ENCODE peak calls at places on chromosomes 4 and X, in six cellular contexts. One of them, this sample, is unnamed. For H3K4me1, the result is how much of the 10 kb centered on the place peaks cover.

GRCh38 chr4:102675142-102675541 is 85.6 kb downstream of the MANBA start:
- DNase-seq in neural progenitor cell: no peak
- DNase-seq in cardiac muscle cell: peak
- DNase-seq in pancreas: no peak
- DNase-seq in hepatocyte: peak
- DNase-seq in upper lobe of right lung: no peak
- DNase-seq in this sample: no peak

GRCh38 chr4:76979236-76979635 is 29.7 kb downstream of the SEPTIN11 start:
- DNase-seq in neural progenitor cell: no peak
- DNase-seq in cardiac muscle cell: no peak
- DNase-seq in pancreas: no peak
- DNase-seq in hepatocyte: no peak
- DNase-seq in upper lobe of right lung: no peak
- DNase-seq in this sample: no peak

GRCh38 chrX:107818900-107819521 is 6.7 kb upstream of the MID2 start:
- DNase-seq in neural progenitor cell: peak
- DNase-seq in cardiac muscle cell: no peak
- DNase-seq in pancreas: no peak
- DNase-seq in hepatocyte: no peak
- DNase-seq in upper lobe of right lung: no peak
- DNase-seq in this sample: no peak

GRCh38 chr4:125313497-125313896 is 1.3 kb upstream of the FAT4 start:
- DNase-seq in neural progenitor cell: peak
- DNase-seq in cardiac muscle cell: peak
- DNase-seq in pancreas: no peak
- DNase-seq in hepatocyte: peak
- DNase-seq in upper lobe of right lung: no peak
- DNase-seq in this sample: peak

GRCh38 chr4:80321776-80322175 is 13.8 kb upstream of the CFAP299 start:
- DNase-seq in neural progenitor cell: no peak
- DNase-seq in cardiac muscle cell: no peak
- DNase-seq in pancreas: no peak
- DNase-seq in hepatocyte: no peak
- DNase-seq in upper lobe of right lung: no peak
- DNase-seq in this sample: peak

GRCh38 chrX:68829594-68830485 is 1.0 kb downstream of the EFNB1 start:
- DNase-seq in neural progenitor cell: peak
- DNase-seq in cardiac muscle cell: peak
- DNase-seq in pancreas: no peak
- DNase-seq in hepatocyte: peak
- DNase-seq in upper lobe of right lung: no peak
- DNase-seq in this sample: peak

GRCh38 chrX:43661521-43662240 is 5.6 kb downstream of the MAOA start:
- DNase-seq in neural progenitor cell: no peak
- DNase-seq in cardiac muscle cell: no peak
- DNase-seq in pancreas: no peak
- DNase-seq in hepatocyte: no peak
- DNase-seq in upper lobe of right lung: no peak
- DNase-seq in this sample: no peak

GRCh38 chr4:176443117-176443516 is 123.4 kb downstream of the SPCS3 start:
- DNase-seq in neural progenitor cell: no peak
- DNase-seq in cardiac muscle cell: no peak
- DNase-seq in pancreas: no peak
- DNase-seq in hepatocyte: no peak
- DNase-seq in upper lobe of right lung: no peak
- DNase-seq in this sample: no peak

GRCh38 chrX:15956684-15957083 is 102.1 kb upstream of the AP1S2 start:
- DNase-seq in neural progenitor cell: peak
- DNase-seq in cardiac muscle cell: no peak
- DNase-seq in pancreas: no peak
- DNase-seq in hepatocyte: peak
- DNase-seq in upper lobe of right lung: no peak
- DNase-seq in this sample: peak

GRCh38 chrX:153765138-153766079 is 1.4 kb downstream of the PLXNB3 start:
- DNase-seq in neural progenitor cell: no peak
- DNase-seq in cardiac muscle cell: no peak
- DNase-seq in pancreas: peak
- DNase-seq in hepatocyte: no peak
- DNase-seq in upper lobe of right lung: peak
- DNase-seq in this sample: peak

GRCh38 chrX:41084044-41084359 is 1.2 kb upstream of the USP9X start:
- DNase-seq in neural progenitor cell: no peak
- DNase-seq in cardiac muscle cell: no peak
- DNase-seq in pancreas: no peak
- DNase-seq in hepatocyte: no peak
- DNase-seq in upper lobe of right lung: no peak
- DNase-seq in this sample: no peak

GRCh38 chr4:181792641-181793612 is 450.3 kb upstream of the TENM3 start:
- DNase-seq in neural progenitor cell: peak
- DNase-seq in cardiac muscle cell: no peak
- DNase-seq in pancreas: no peak
- DNase-seq in hepatocyte: no peak
- DNase-seq in upper lobe of right lung: no peak
- DNase-seq in this sample: no peak

GRCh38 chr4:37864786-37865185 is 26.1 kb upstream of the TBC1D1 start:
- DNase-seq in neural progenitor cell: no peak
- DNase-seq in cardiac muscle cell: no peak
- DNase-seq in pancreas: no peak
- DNase-seq in hepatocyte: no peak
- DNase-seq in upper lobe of right lung: no peak
- DNase-seq in this sample: no peak

GRCh38 chr4:154465085-154465484 is 26.5 kb downstream of the DCHS2 start:
- DNase-seq in neural progenitor cell: no peak
- DNase-seq in cardiac muscle cell: no peak
- DNase-seq in pancreas: no peak
- DNase-seq in hepatocyte: no peak
- DNase-seq in upper lobe of right lung: no peak
- DNase-seq in this sample: no peak

GRCh38 chrX:63488546-63489373 is 137.6 kb upstream of the SPIN4 start:
- DNase-seq in neural progenitor cell: no peak
- DNase-seq in cardiac muscle cell: no peak
- DNase-seq in pancreas: no peak
- DNase-seq in hepatocyte: no peak
- DNase-seq in upper lobe of right lung: no peak
- DNase-seq in this sample: no peak

GRCh38 chr4:77167866-77168265 is 10.9 kb downstream of the CCNG2 start:
- DNase-seq in neural progenitor cell: no peak
- DNase-seq in cardiac muscle cell: no peak
- DNase-seq in pancreas: no peak
- DNase-seq in hepatocyte: no peak
- DNase-seq in upper lobe of right lung: no peak
- DNase-seq in this sample: no peak

GRCh38 chr4:78166582-78166981 is 109.5 kb downstream of the FRAS1 start:
- DNase-seq in neural progenitor cell: no peak
- DNase-seq in cardiac muscle cell: no peak
- DNase-seq in pancreas: no peak
- DNase-seq in hepatocyte: no peak
- DNase-seq in upper lobe of right lung: no peak
- DNase-seq in this sample: no peak

DNA sequence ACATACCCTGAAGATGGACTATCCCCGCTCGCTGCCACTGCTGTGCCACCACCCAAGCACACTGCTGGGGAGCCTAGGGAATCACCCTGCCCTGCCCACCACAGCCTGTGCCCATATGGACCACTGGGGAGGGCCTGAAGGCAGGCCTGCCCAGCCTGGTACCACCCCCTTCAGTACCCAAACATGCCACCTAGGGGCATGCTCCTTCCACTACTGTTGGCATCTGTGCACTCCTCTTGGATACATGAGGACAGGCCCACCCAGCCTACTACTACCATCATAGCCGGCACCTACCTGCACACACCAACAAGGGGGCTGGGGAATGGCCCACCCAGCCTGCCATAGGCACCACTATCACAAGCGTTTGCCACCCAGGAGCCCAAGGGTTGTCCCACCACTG is 30.1 kb upstream of the PRDX4 start:
- DNase-seq in neural progenitor cell: no peak
- DNase-seq in cardiac muscle cell: no peak
- DNase-seq in pancreas: no peak
- DNase-seq in hepatocyte: no peak
- DNase-seq in upper lobe of right lung: no peak
- DNase-seq in this sample: no peak
- TF ChIP-seq CTCF in neural progenitor cell: no peak
- TF ChIP-seq CTCF in cardiac muscle cell: no peak
- TF ChIP-seq CTCF in pancreas: no peak
- TF ChIP-seq CTCF in hepatocyte: no peak
- TF ChIP-seq CTCF in upper lobe of right lung: no peak
- TF ChIP-seq CTCF in this sample: peak

DNA sequence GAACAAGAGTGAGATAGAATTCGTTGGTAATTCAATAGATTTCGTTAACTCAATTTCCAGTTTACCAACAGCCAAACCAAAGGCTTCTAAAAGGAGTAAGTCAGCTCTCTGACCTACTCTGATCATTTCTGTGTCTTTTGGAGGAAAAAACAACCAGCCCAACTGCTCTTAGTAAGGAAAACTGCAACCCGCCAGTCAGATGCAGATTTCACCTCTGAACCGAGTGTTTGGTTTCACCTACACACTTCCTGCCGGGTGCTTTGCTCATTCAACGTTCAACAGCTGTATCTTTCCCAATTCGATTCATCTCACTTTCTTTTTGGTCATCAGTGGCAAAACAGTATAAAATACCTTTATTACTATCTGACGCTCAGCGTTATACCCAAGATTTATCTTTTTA is 24.5 kb downstream of the TMSB4X start:
- DNase-seq in neural progenitor cell: no peak
- DNase-seq in cardiac muscle cell: no peak
- DNase-seq in pancreas: peak
- DNase-seq in hepatocyte: no peak
- DNase-seq in upper lobe of right lung: no peak
- DNase-seq in this sample: no peak
- H3K4me1 ChIP-seq in neural progenitor cell: under half
- H3K4me1 ChIP-seq in cardiac muscle cell: under half
- H3K4me1 ChIP-seq in pancreas: under half
- H3K4me1 ChIP-seq in hepatocyte: half or more
- H3K4me1 ChIP-seq in upper lobe of right lung: under half
- H3K4me1 ChIP-seq in this sample: under half

DNA sequence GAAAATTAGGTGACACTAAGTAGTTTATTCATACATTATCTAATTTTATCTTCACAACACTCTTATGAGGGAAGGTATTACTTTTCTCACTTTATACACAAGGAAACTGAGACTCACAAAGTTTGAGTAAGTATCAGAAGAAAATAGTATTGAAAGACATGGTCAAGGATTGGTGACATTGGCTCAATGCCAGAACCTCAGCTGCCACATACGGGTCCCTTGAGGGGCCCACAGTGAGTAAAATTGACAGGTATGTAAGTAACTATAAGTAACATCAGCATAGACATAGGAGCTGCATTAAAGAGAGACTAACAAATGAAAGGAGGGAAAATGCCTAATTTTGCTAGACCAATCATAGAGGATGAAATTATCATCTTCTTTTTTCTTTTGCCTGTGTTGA is 134.1 kb downstream of the COX18 start:
- DNase-seq in neural progenitor cell: no peak
- DNase-seq in cardiac muscle cell: no peak
- DNase-seq in pancreas: no peak
- DNase-seq in hepatocyte: no peak
- DNase-seq in upper lobe of right lung: no peak
- DNase-seq in this sample: no peak
- H3K27ac ChIP-seq in neural progenitor cell: no peak
- H3K27ac ChIP-seq in cardiac muscle cell: no peak
- H3K27ac ChIP-seq in pancreas: no peak
- H3K27ac ChIP-seq in hepatocyte: no peak
- H3K27ac ChIP-seq in upper lobe of right lung: no peak
- H3K27ac ChIP-seq in this sample: no peak

DNA sequence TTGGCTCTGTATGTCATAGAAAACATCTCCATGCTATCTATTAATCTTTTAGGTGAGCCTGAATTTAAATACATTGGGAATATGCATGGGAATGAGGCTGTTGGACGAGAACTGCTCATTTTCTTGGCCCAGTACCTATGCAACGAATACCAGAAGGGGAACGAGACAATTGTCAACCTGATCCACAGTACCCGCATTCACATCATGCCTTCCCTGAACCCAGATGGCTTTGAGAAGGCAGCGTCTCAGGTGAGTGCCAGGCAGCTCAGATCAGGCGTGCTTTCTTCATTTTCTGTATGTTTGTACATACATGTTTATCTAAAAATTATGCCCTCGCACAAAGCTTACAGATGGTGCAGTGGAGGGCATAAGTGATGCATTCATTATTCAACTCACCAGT is 85.5 kb downstream of the CPE start:
- DNase-seq in neural progenitor cell: no peak
- DNase-seq in cardiac muscle cell: no peak
- DNase-seq in pancreas: no peak
- DNase-seq in hepatocyte: no peak
- DNase-seq in upper lobe of right lung: no peak
- DNase-seq in this sample: no peak
- TF ChIP-seq CTCF in neural progenitor cell: no peak
- TF ChIP-seq CTCF in cardiac muscle cell: no peak
- TF ChIP-seq CTCF in pancreas: no peak
- TF ChIP-seq CTCF in hepatocyte: no peak
- TF ChIP-seq CTCF in upper lobe of right lung: no peak
- TF ChIP-seq CTCF in this sample: no peak

DNA sequence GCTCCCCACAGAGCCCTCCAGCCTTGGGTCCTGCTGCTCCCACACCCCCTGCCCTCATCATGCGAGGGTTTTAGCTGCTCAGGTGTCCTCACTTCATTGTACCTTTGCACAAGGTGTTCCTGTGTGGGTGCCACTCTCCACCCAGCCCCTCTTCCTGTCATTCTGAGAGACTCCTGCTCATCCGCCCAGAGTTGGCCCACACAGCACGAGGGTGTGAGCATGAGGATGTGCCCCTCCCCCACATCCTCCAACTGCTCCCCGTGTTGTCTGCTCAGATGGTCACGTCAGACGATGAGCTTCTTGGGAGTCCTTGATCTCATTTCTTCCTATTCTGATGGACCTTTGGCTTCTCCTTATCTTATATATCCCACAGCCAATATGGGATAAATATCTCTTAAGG is 53.2 kb downstream of the HTT-AS start:
- DNase-seq in neural progenitor cell: no peak
- DNase-seq in cardiac muscle cell: no peak
- DNase-seq in pancreas: no peak
- DNase-seq in hepatocyte: no peak
- DNase-seq in upper lobe of right lung: no peak
- DNase-seq in this sample: no peak
- H3K4me1 ChIP-seq in neural progenitor cell: under half
- H3K4me1 ChIP-seq in cardiac muscle cell: under half
- H3K4me1 ChIP-seq in pancreas: under half
- H3K4me1 ChIP-seq in hepatocyte: under half
- H3K4me1 ChIP-seq in upper lobe of right lung: under half
- H3K4me1 ChIP-seq in this sample: under half

GRCh38 chrX:24186986-24187385 is 37.5 kb downstream of the ZFX start:
- DNase-seq in neural progenitor cell: no peak
- DNase-seq in cardiac muscle cell: no peak
- DNase-seq in pancreas: no peak
- DNase-seq in hepatocyte: no peak
- DNase-seq in upper lobe of right lung: no peak
- DNase-seq in this sample: no peak
- H3K27ac ChIP-seq in neural progenitor cell: no peak
- H3K27ac ChIP-seq in cardiac muscle cell: no peak
- H3K27ac ChIP-seq in pancreas: no peak
- H3K27ac ChIP-seq in hepatocyte: peak
- H3K27ac ChIP-seq in upper lobe of right lung: no peak
- H3K27ac ChIP-seq in this sample: no peak

This sample was measured in endodermal cell.